ENCODE peak calls at places on chromosomes 3 and 15, in eight cellular contexts. E is tibial nerve, Q is transverse colon, O is heart right ventricle, C is DND-41, G is tibial artery, R is fibroblast of lung, Z is kidney epithelial cell. N is an unnamed sample.

GRCh38 chr3:57164606-57165573 is at the start of gene IL17RD:
- DNase-seq in C (no peak), O (peak; percentile 83), G (peak; percentile 70), E (peak; percentile 66), Q (peak; percentile 79), Z (no peak), R (peak; percentile 69), N (no peak)

GRCh38 chr15:60656491-60657284 is 177.7 kb upstream of the ICE2 start:
- DNase-seq in C (no peak), R (peak; percentile 71), Z (no peak), E (no peak), Q (no peak), G (no peak), O (no peak), N (no peak)

GRCh38 chr3:194054540-194054939 is 81.4 kb upstream of the HES1 start:
- DNase-seq in Z (no peak), Q (no peak), R (no peak), O (no peak), E (no peak), G (no peak), C (no peak), N (no peak)

GRCh38 chr15:73927003-73927475 is 777 bp downstream of the LOXL1 start:
- DNase-seq in C (no peak), O (peak; percentile 56), Q (peak; percentile 63), R (no peak), Z (no peak), E (no peak), G (peak; percentile 48), N (no peak)

GRCh38 chr3:187985636-187986035 is 168.3 kb upstream of the LPP start:
- DNase-seq in R (peak; percentile 46), G (no peak), Z (no peak), C (no peak), E (no peak), Q (no peak), O (no peak), N (no peak)

GRCh38 chr3:177251756-177252155 is 54.5 kb upstream of the TBL1XR1 start:
- DNase-seq in E (no peak), Q (no peak), O (no peak), G (no peak), C (no peak), Z (no peak), R (no peak), N (no peak)

GRCh38 chr3:122416966-122417365 is 1.1 kb upstream of the WDR5B start:
- DNase-seq in Z (no peak), O (no peak), C (no peak), Q (no peak), R (peak; percentile 13), E (no peak), G (no peak), N (no peak)

GRCh38 chr3:167816953-167817352 is 81.4 kb downstream of the SERPINI1 start:
- DNase-seq in Z (no peak), C (no peak), O (no peak), Q (no peak), E (no peak), R (no peak), G (no peak), N (no peak)

GRCh38 chr3:105970283-105970682 is 101.5 kb upstream of the CBLB start:
- DNase-seq in Q (no peak), C (peak; percentile 29), E (peak; percentile 48), R (peak; percentile 38), Z (no peak), O (no peak), G (peak; percentile 58), N (peak; percentile 27)

GRCh38 chr15:73992594-73992898 is 451 bp upstream of the STOML1 start:
- DNase-seq in O (no peak), Q (no peak), R (no peak), Z (no peak), E (no peak), G (no peak), C (no peak), N (no peak)

GRCh38 chr3:52829482-52829881 is 990 bp downstream of the ITIH4 start:
- DNase-seq in G (no peak), Q (no peak), R (no peak), E (no peak), O (no peak), Z (no peak), C (no peak), N (no peak)

GRCh38 chr15:33448961-33449611 is 138.3 kb downstream of the RYR3 start:
- DNase-seq in O (no peak), C (no peak), E (no peak), Q (no peak), R (no peak), G (no peak), Z (peak; percentile 47), N (no peak)

GRCh38 chr3:154782151-154782550 is 298.0 kb upstream of the MME start:
- DNase-seq in R (no peak), E (no peak), G (no peak), O (no peak), C (no peak), Q (no peak), Z (no peak), N (no peak)
- H3K4me3 ChIP-seq in R (no peak overlapping the region), E (no peak overlapping the region), G (no peak overlapping the region), O (no peak overlapping the region), C (no peak overlapping the region), Q (no peak overlapping the region), Z (no peak overlapping the region), N (no peak overlapping the region)

GRCh38 chr3:46868948-46869347 is 5.7 kb upstream of the MYL3 start:
- DNase-seq in G (no peak), E (no peak), R (no peak), C (no peak), O (no peak), Z (no peak), Q (no peak), N (no peak)

GRCh38 chr3:46866720-46867549 is 3.7 kb upstream of the MYL3 start:
- DNase-seq in O (peak; percentile 90), R (no peak), E (peak; percentile 91), G (peak; percentile 82), Q (peak; percentile 84), C (peak; percentile 78), Z (no peak), N (no peak)

GRCh38 chr3:46868301-46868700 is 5.1 kb upstream of the MYL3 start:
- DNase-seq in O (no peak), C (no peak), G (no peak), Z (no peak), R (no peak), E (no peak), Q (no peak), N (no peak)

GRCh38 chr3:46866032-46866595 is 2.9 kb upstream of the MYL3 start:
- DNase-seq in C (no peak), G (no peak), R (no peak), Q (no peak), Z (no peak), O (no peak), E (no peak), N (no peak)

DNA sequence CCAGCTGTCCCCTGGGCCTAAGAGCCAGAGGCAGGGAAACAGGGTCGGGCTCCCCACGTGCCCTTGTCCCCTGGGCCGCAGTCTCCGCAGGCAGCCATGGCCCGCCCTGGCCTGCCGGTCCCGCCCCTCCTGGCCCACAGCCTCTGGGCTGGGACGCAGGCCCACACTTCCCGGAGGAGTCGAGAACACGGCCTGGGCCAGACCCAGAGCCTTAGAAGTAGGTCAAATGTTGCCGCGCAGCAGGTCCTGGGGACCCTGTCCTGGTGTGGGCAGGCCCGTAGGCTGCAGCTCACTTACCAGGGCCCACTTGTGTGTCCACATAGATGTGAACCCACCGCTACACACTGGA is 4.3 kb upstream of the MYL3 start:
- DNase-seq in G (peak; percentile 85), O (peak; percentile 88), E (peak; percentile 75), Z (no peak), R (peak; percentile 8), C (no peak), Q (peak; percentile 65), N (no peak)
- TF ChIP-seq CTCF in G (no peak), O (no peak), E (no peak), Z (no peak), R (no peak), C (no peak), Q (no peak), N (no peak)

GRCh38 chr3:12886106-12886679 is 44.8 kb upstream of the RPL32 start:
- DNase-seq in Z (no peak), R (no peak), C (peak; percentile 18), G (no peak), Q (no peak), O (no peak), E (no peak), N (no peak)
- H3K4me3 ChIP-seq in Z (no peak overlapping the region), R (no peak overlapping the region), C (no peak overlapping the region), G (no peak overlapping the region), Q (no peak overlapping the region), O (no peak overlapping the region), E (no peak overlapping the region), N (no peak overlapping the region)

GRCh38 chr15:71465109-71465508 is 345.2 kb upstream of the NR2E3 start:
- DNase-seq in R (no peak), E (no peak), Q (no peak), O (no peak), Z (no peak), C (no peak), G (no peak), N (no peak)

GRCh38 chr15:71471347-71471746 is 339.0 kb upstream of the NR2E3 start:
- DNase-seq in Z (no peak), Q (no peak), C (no peak), E (no peak), O (no peak), R (no peak), G (no peak), N (no peak)

GRCh38 chr15:71468715-71469114 is 341.6 kb upstream of the NR2E3 start:
- DNase-seq in E (no peak), Q (no peak), C (no peak), O (no peak), R (no peak), G (no peak), Z (no peak), N (no peak)

GRCh38 chr15:71472699-71473098 is 337.7 kb upstream of the NR2E3 start:
- DNase-seq in G (no peak), Q (no peak), C (no peak), R (no peak), O (no peak), Z (no peak), E (no peak), N (no peak)

DNA sequence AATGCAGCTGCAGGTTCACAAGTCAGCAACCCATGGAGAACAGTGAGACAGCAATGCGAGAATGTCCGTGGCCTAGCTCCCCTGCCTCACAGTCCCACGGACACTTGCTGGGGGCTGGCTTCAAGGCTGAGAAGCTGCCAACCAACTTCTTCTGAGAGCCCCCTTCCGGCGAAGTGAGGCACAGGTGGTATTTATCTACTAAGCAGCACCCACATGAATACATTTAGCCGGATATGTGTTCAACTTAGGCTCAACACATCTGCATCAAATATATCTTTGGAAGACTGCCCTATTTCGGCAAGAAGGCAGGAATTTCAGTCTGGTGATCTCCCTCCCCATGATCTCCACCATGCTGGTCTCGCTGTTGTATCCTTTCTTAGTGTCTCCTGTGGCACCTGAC is 341.0 kb upstream of the NR2E3 start:
- DNase-seq in E (no peak), R (no peak), Q (no peak), Z (no peak), O (no peak), G (no peak), C (no peak), N (peak; percentile 92)
- TF ChIP-seq CTCF in E (no peak), R (no peak), Q (no peak), Z (no peak), O (no peak), G (no peak), C (no peak), N (peak; percentile 73)

GRCh38 chr3:160828880-160829279 is 72.8 kb downstream of the PPM1L start:
- DNase-seq in E (no peak), C (no peak), G (no peak), R (no peak), Q (no peak), Z (no peak), O (no peak), N (no peak)
- H3K4me3 ChIP-seq in E (no peak overlapping the region), C (no peak overlapping the region), G (no peak overlapping the region), R (no peak overlapping the region), Q (no peak overlapping the region), Z (no peak overlapping the region), O (no peak overlapping the region), N (no peak overlapping the region)

N was measured in HFF-Myc.